ENCODE peak calls at places on chromosomes 13 and 19, in five cellular contexts. Q is non-pigmented ciliary epithelial cell; A is GM04504; V is putamen; O is stimulated activated CD4-positive, alpha-beta T cell treated with anti-CD3 and anti-CD28 coated beads, Interleukin-2, amount 100 ng/mL, for 48 hours. C is an unnamed sample.

GRCh38 chr19:19539738-19540703 is 2.0 kb downstream of the CILP2 start:
- DNase-seq in Q (no peak), A (no peak), V (peak), O (peak), C (no peak)

GRCh38 chr13:48551329-48551728 is 18.4 kb upstream of the RCBTB2 start:
- DNase-seq in Q (no peak), A (no peak), V (no peak), O (no peak), C (no peak)

GRCh38 chr19:47272448-47273312 is 2.0 kb upstream of the INAFM1 start:
- DNase-seq in Q (peak), A (no peak), V (no peak), O (no peak), C (no peak)

GRCh38 chr19:6590458-6591319 is at the start of gene CD70:
- DNase-seq in Q (no peak), A (no peak), V (no peak), O (peak), C (no peak)

GRCh38 chr19:38350883-38351282 is 15.3 kb downstream of the CATSPERG start:
- DNase-seq in Q (no peak), A (no peak), V (no peak), O (no peak), C (no peak)

GRCh38 chr13:107111248-107111647 is 543.3 kb upstream of the ARGLU1 start:
- DNase-seq in Q (no peak), A (no peak), V (no peak), O (no peak), C (no peak)

GRCh38 chr13:94073006-94073744 is 406.3 kb downstream of the DCT start:
- DNase-seq in Q (peak), A (peak), V (no peak), O (no peak), C (peak)

GRCh38 chr19:46635920-46636761 is at the start of gene GNG8:
- DNase-seq in Q (no peak), A (no peak), V (no peak), O (no peak), C (no peak)

GRCh38 chr13:80671773-80672172 is 330.8 kb upstream of the SPRY2 start:
- DNase-seq in Q (no peak), A (no peak), V (no peak), O (no peak), C (no peak)

GRCh38 chr13:65660696-65661095 is 1569.4 kb downstream of the PCDH9 start:
- DNase-seq in Q (no peak), A (no peak), V (no peak), O (no peak), C (no peak)

GRCh38 chr19:55766466-55766865 is 2.5 kb upstream of the RFPL4AL1 start:
- DNase-seq in Q (no peak), A (no peak), V (no peak), O (no peak), C (no peak)

GRCh38 chr13:114101325-114101821 is 31.1 kb downstream of the RASA3 start:
- DNase-seq in Q (no peak), A (no peak), V (no peak), O (no peak), C (no peak)

GRCh38 chr13:20684041-20684440 is 19.5 kb upstream of the IL17D start:
- DNase-seq in Q (no peak), A (no peak), V (no peak), O (no peak), C (no peak)

GRCh38 chr13:111554539-111555267 is 234.3 kb downstream of the TEX29 start:
- DNase-seq in Q (no peak), A (no peak), V (no peak), O (no peak), C (no peak)

GRCh38 chr13:105567951-105568510 is 967.4 kb downstream of the EFNB2 start:
- DNase-seq in Q (no peak), A (no peak), V (no peak), O (no peak), C (no peak)

GRCh38 chr13:40187324-40187795 is 479.1 kb downstream of the FOXO1 start:
- DNase-seq in Q (no peak), A (no peak), V (no peak), O (peak), C (no peak)

GRCh38 chr13:108269601-108270328 is at the start of gene TNFSF13B:
- DNase-seq in Q (no peak), A (peak), V (peak), O (peak), C (peak)

GRCh38 chr13:59394526-59394925 is 769.2 kb downstream of the DIAPH3 start:
- DNase-seq in Q (no peak), A (no peak), V (no peak), O (no peak), C (no peak)

GRCh38 chr13:114309806-114310410 is 4.4 kb upstream of the CHAMP1 start:
- DNase-seq in Q (no peak), A (no peak), V (no peak), O (no peak), C (no peak)

GRCh38 chr13:21413013-21413412 is 46.1 kb downstream of the ZDHHC20 start:
- DNase-seq in Q (no peak), A (no peak), V (no peak), O (no peak), C (no peak)

GRCh38 chr13:109776575-109776974 is 9.8 kb downstream of the IRS2 start:
- DNase-seq in Q (no peak), A (no peak), V (no peak), O (no peak), C (no peak)

GRCh38 chr13:23445794-23446193 is 12.3 kb upstream of the SACS start:
- DNase-seq in Q (no peak), A (no peak), V (no peak), O (no peak), C (no peak)

GRCh38 chr13:50715402-50716146 is 127.9 kb downstream of the DLEU7 start:
- DNase-seq in Q (no peak), A (no peak), V (peak), O (no peak), C (no peak)

GRCh38 chr19:17686592-17687042 is 1.5 kb downstream of the UNC13A start:
- DNase-seq in Q (no peak), A (no peak), V (no peak), O (no peak), C (no peak)

GRCh38 chr13:99281811-99282263 is 23.7 kb upstream of the GPR18 start:
- DNase-seq in Q (no peak), A (peak), V (no peak), O (peak), C (no peak)

GRCh38 chr19:10295305-10295846 is 5.6 kb downstream of the ICAM5 start:
- DNase-seq in Q (no peak), A (no peak), V (no peak), O (no peak), C (no peak)

GRCh38 chr19:16423891-16424290 is 47.9 kb downstream of the EPS15L1 start:
- DNase-seq in Q (no peak), A (no peak), V (no peak), O (no peak), C (no peak)

GRCh38 chr13:46334008-46334407 is 53.0 kb downstream of the RUBCNL start:
- DNase-seq in Q (no peak), A (no peak), V (no peak), O (no peak), C (no peak)

GRCh38 chr13:46551410-46552301 is 1.3 kb upstream of the LRCH1 start:
- DNase-seq in Q (no peak), A (peak), V (peak), O (peak), C (no peak)

GRCh38 chr13:112188298-112188610 is 121.3 kb downstream of the SOX1 start:
- DNase-seq in Q (no peak), A (no peak), V (no peak), O (no peak), C (no peak)

GRCh38 chr19:39007096-39007495 is 25.3 kb downstream of the FBXO27 start:
- DNase-seq in Q (no peak), A (no peak), V (no peak), O (no peak), C (no peak)

GRCh38 chr19:21590868-21591267 is 85.5 kb downstream of the ZNF429 start:
- DNase-seq in Q (no peak), A (no peak), V (no peak), O (no peak), C (no peak)

GRCh38 chr13:46521921-46522691 is 30.9 kb upstream of the LRCH1 start:
- DNase-seq in Q (no peak), A (no peak), V (no peak), O (no peak), C (no peak)

GRCh38 chr13:83281666-83282065 is 600.6 kb downstream of the SLITRK1 start:
- DNase-seq in Q (no peak), A (no peak), V (no peak), O (no peak), C (no peak)